ENCODE peak calls at places on chromosome 22, in nine cellular contexts. One of them, this sample, is unnamed.

GRCh38 chr22:32829451-32829851 is 27.9 kb downstream of the TIMP3 start:
- DNase-seq in brain microvascular endothelial cell: no peak
- DNase-seq in spleen: no peak
- DNase-seq in progenitor cell of endocrine pancreas: no peak
- DNase-seq in BJ: no peak
- DNase-seq in MCF 10A: no peak
- DNase-seq in transverse colon: no peak
- DNase-seq in Calu3: no peak
- DNase-seq in glutamatergic neuron: no peak
- DNase-seq in this sample: no peak

GRCh38 chr22:41608386-41608785 is 12.5 kb downstream of the DESI1 start:
- DNase-seq in glutamatergic neuron: no peak
- DNase-seq in progenitor cell of endocrine pancreas: no peak
- DNase-seq in brain microvascular endothelial cell: no peak
- DNase-seq in spleen: peak; percentile 36
- DNase-seq in MCF 10A: no peak
- DNase-seq in BJ: no peak
- DNase-seq in transverse colon: no peak
- DNase-seq in Calu3: no peak
- DNase-seq in this sample: no peak

GRCh38 chr22:35888181-35888870 is 140.3 kb downstream of the RBFOX2 start:
- DNase-seq in Calu3: no peak
- DNase-seq in BJ: no peak
- DNase-seq in spleen: no peak
- DNase-seq in MCF 10A: no peak
- DNase-seq in glutamatergic neuron: no peak
- DNase-seq in transverse colon: no peak
- DNase-seq in brain microvascular endothelial cell: no peak
- DNase-seq in progenitor cell of endocrine pancreas: no peak
- DNase-seq in this sample: no peak

GRCh38 chr22:25120761-25121212 is 78.9 kb upstream of the CRYBB3 start:
- DNase-seq in spleen: no peak
- DNase-seq in MCF 10A: no peak
- DNase-seq in transverse colon: peak; percentile 46
- DNase-seq in BJ: no peak
- DNase-seq in brain microvascular endothelial cell: no peak
- DNase-seq in Calu3: peak; percentile 88
- DNase-seq in glutamatergic neuron: no peak
- DNase-seq in progenitor cell of endocrine pancreas: no peak
- DNase-seq in this sample: no peak

GRCh38 chr22:24553597-24554315 is 1.2 kb downstream of the GUCD1 start:
- DNase-seq in Calu3: no peak
- DNase-seq in brain microvascular endothelial cell: peak; percentile 7
- DNase-seq in transverse colon: peak; percentile 29
- DNase-seq in progenitor cell of endocrine pancreas: no peak
- DNase-seq in MCF 10A: no peak
- DNase-seq in glutamatergic neuron: peak; percentile 18
- DNase-seq in spleen: peak; percentile 76
- DNase-seq in BJ: no peak
- DNase-seq in this sample: no peak

GRCh38 chr22:31556627-31557203 is 60.4 kb downstream of the SFI1 start:
- DNase-seq in MCF 10A: peak; percentile 47
- DNase-seq in BJ: no peak
- DNase-seq in spleen: no peak
- DNase-seq in brain microvascular endothelial cell: peak; percentile 27
- DNase-seq in Calu3: peak; percentile 19
- DNase-seq in progenitor cell of endocrine pancreas: no peak
- DNase-seq in transverse colon: no peak
- DNase-seq in glutamatergic neuron: no peak
- DNase-seq in this sample: no peak

GRCh38 chr22:44676441-44677298 is 25.3 kb upstream of the PRR5 start:
- DNase-seq in transverse colon: peak; percentile 77
- DNase-seq in glutamatergic neuron: peak; percentile 48
- DNase-seq in brain microvascular endothelial cell: no peak
- DNase-seq in BJ: no peak
- DNase-seq in progenitor cell of endocrine pancreas: no peak
- DNase-seq in MCF 10A: no peak
- DNase-seq in Calu3: no peak
- DNase-seq in spleen: no peak
- DNase-seq in this sample: no peak

GRCh38 chr22:44276041-44276440 is 36.7 kb downstream of the SHISAL1 start:
- DNase-seq in Calu3: no peak
- DNase-seq in glutamatergic neuron: peak; percentile 10
- DNase-seq in BJ: no peak
- DNase-seq in MCF 10A: no peak
- DNase-seq in spleen: peak; percentile 47
- DNase-seq in brain microvascular endothelial cell: no peak
- DNase-seq in progenitor cell of endocrine pancreas: no peak
- DNase-seq in transverse colon: no peak
- DNase-seq in this sample: no peak

GRCh38 chr22:50326959-50327710 is at the start of gene DENND6B:
- DNase-seq in spleen: peak; percentile 95
- DNase-seq in Calu3: peak; percentile 86
- DNase-seq in transverse colon: peak; percentile 83
- DNase-seq in BJ: no peak
- DNase-seq in progenitor cell of endocrine pancreas: peak; percentile 74
- DNase-seq in brain microvascular endothelial cell: peak; percentile 32
- DNase-seq in glutamatergic neuron: peak; percentile 85
- DNase-seq in MCF 10A: peak; percentile 68
- DNase-seq in this sample: peak; percentile 90
- TF ChIP-seq CTCF in spleen: peak; percentile 84
- TF ChIP-seq CTCF in Calu3: peak; percentile 35
- TF ChIP-seq CTCF in transverse colon: peak; percentile 64
- TF ChIP-seq CTCF in BJ: no peak
- TF ChIP-seq CTCF in progenitor cell of endocrine pancreas: peak; percentile 56
- TF ChIP-seq CTCF in brain microvascular endothelial cell: peak; percentile 14
- TF ChIP-seq CTCF in glutamatergic neuron: peak; percentile 64
- TF ChIP-seq CTCF in MCF 10A: peak; percentile 42
- TF ChIP-seq CTCF in this sample: peak; percentile 73

GRCh38 chr22:19375435-19375834 is 56.1 kb downstream of the HIRA start:
- DNase-seq in transverse colon: no peak
- DNase-seq in progenitor cell of endocrine pancreas: no peak
- DNase-seq in glutamatergic neuron: no peak
- DNase-seq in brain microvascular endothelial cell: no peak
- DNase-seq in spleen: no peak
- DNase-seq in BJ: no peak
- DNase-seq in MCF 10A: no peak
- DNase-seq in Calu3: no peak
- DNase-seq in this sample: no peak
- TF ChIP-seq CTCF in transverse colon: no peak
- TF ChIP-seq CTCF in progenitor cell of endocrine pancreas: no peak
- TF ChIP-seq CTCF in glutamatergic neuron: no peak
- TF ChIP-seq CTCF in brain microvascular endothelial cell: peak; percentile 1
- TF ChIP-seq CTCF in spleen: no peak
- TF ChIP-seq CTCF in BJ: no peak
- TF ChIP-seq CTCF in MCF 10A: no peak
- TF ChIP-seq CTCF in Calu3: no peak
- TF ChIP-seq CTCF in this sample: no peak

GRCh38 chr22:30553971-30554370 is 7.4 kb upstream of the SEC14L6 start:
- DNase-seq in brain microvascular endothelial cell: no peak
- DNase-seq in transverse colon: no peak
- DNase-seq in progenitor cell of endocrine pancreas: no peak
- DNase-seq in spleen: no peak
- DNase-seq in Calu3: no peak
- DNase-seq in glutamatergic neuron: no peak
- DNase-seq in MCF 10A: no peak
- DNase-seq in BJ: no peak
- DNase-seq in this sample: no peak

GRCh38 chr22:30559889-30560288 is 13.3 kb upstream of the SEC14L6 start:
- DNase-seq in glutamatergic neuron: no peak
- DNase-seq in transverse colon: no peak
- DNase-seq in brain microvascular endothelial cell: no peak
- DNase-seq in Calu3: no peak
- DNase-seq in progenitor cell of endocrine pancreas: no peak
- DNase-seq in spleen: no peak
- DNase-seq in MCF 10A: no peak
- DNase-seq in BJ: no peak
- DNase-seq in this sample: no peak

GRCh38 chr22:30555282-30556210 is 9.0 kb upstream of the SEC14L6 start:
- DNase-seq in BJ: no peak
- DNase-seq in MCF 10A: no peak
- DNase-seq in transverse colon: no peak
- DNase-seq in progenitor cell of endocrine pancreas: no peak
- DNase-seq in Calu3: no peak
- DNase-seq in brain microvascular endothelial cell: no peak
- DNase-seq in glutamatergic neuron: no peak
- DNase-seq in spleen: no peak
- DNase-seq in this sample: no peak

GRCh38 chr22:30557243-30557642 is 10.7 kb upstream of the SEC14L6 start:
- DNase-seq in transverse colon: no peak
- DNase-seq in spleen: no peak
- DNase-seq in glutamatergic neuron: no peak
- DNase-seq in progenitor cell of endocrine pancreas: no peak
- DNase-seq in BJ: no peak
- DNase-seq in MCF 10A: no peak
- DNase-seq in brain microvascular endothelial cell: no peak
- DNase-seq in Calu3: no peak
- DNase-seq in this sample: no peak

GRCh38 chr22:30556388-30556787 is 9.8 kb upstream of the SEC14L6 start:
- DNase-seq in Calu3: peak; percentile 32
- DNase-seq in MCF 10A: no peak
- DNase-seq in progenitor cell of endocrine pancreas: no peak
- DNase-seq in BJ: no peak
- DNase-seq in glutamatergic neuron: no peak
- DNase-seq in brain microvascular endothelial cell: no peak
- DNase-seq in spleen: no peak
- DNase-seq in transverse colon: no peak
- DNase-seq in this sample: no peak
- TF ChIP-seq CTCF in Calu3: no peak
- TF ChIP-seq CTCF in MCF 10A: no peak
- TF ChIP-seq CTCF in progenitor cell of endocrine pancreas: no peak
- TF ChIP-seq CTCF in BJ: no peak
- TF ChIP-seq CTCF in glutamatergic neuron: no peak
- TF ChIP-seq CTCF in brain microvascular endothelial cell: peak; percentile 31
- TF ChIP-seq CTCF in spleen: no peak
- TF ChIP-seq CTCF in transverse colon: no peak
- TF ChIP-seq CTCF in this sample: no peak

GRCh38 chr22:22099833-22100812 is 117.5 kb upstream of the TOP3B start:
- DNase-seq in BJ: no peak
- DNase-seq in glutamatergic neuron: no peak
- DNase-seq in spleen: no peak
- DNase-seq in brain microvascular endothelial cell: peak; percentile 13
- DNase-seq in transverse colon: no peak
- DNase-seq in Calu3: no peak
- DNase-seq in progenitor cell of endocrine pancreas: no peak
- DNase-seq in MCF 10A: peak; percentile 15
- DNase-seq in this sample: no peak
- TF ChIP-seq CTCF in BJ: peak; percentile 41
- TF ChIP-seq CTCF in glutamatergic neuron: no peak
- TF ChIP-seq CTCF in spleen: peak; percentile 20
- TF ChIP-seq CTCF in brain microvascular endothelial cell: peak; percentile 70
- TF ChIP-seq CTCF in transverse colon: no peak
- TF ChIP-seq CTCF in Calu3: no peak
- TF ChIP-seq CTCF in progenitor cell of endocrine pancreas: peak; percentile 55
- TF ChIP-seq CTCF in MCF 10A: peak; percentile 10
- TF ChIP-seq CTCF in this sample: peak; percentile 40

DNA sequence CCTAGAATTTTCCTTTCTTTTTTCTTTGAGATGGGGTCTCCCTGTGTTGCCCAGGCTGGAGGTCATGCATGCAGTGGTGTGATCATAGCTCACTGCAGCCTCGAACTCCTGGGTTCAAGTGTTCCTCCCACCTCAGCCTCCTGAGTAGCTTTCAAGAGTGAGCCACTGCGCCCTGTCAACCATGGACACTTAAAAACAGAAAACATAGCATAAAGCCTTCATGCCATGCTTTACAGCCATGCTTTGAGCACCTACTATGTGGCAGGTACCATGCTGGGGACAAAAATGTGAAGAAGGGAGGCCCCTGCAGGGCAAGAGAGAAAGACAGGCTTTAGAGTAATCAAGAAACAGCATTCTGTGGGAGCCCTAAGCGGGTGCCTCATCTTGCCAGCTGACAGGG is 13.7 kb upstream of the GNB1L start:
- DNase-seq in spleen: no peak
- DNase-seq in MCF 10A: no peak
- DNase-seq in progenitor cell of endocrine pancreas: no peak
- DNase-seq in Calu3: no peak
- DNase-seq in brain microvascular endothelial cell: no peak
- DNase-seq in glutamatergic neuron: no peak
- DNase-seq in BJ: no peak
- DNase-seq in transverse colon: no peak
- DNase-seq in this sample: peak; percentile 31
- TF ChIP-seq CTCF in spleen: no peak
- TF ChIP-seq CTCF in MCF 10A: no peak
- TF ChIP-seq CTCF in progenitor cell of endocrine pancreas: no peak
- TF ChIP-seq CTCF in Calu3: no peak
- TF ChIP-seq CTCF in brain microvascular endothelial cell: no peak
- TF ChIP-seq CTCF in glutamatergic neuron: no peak
- TF ChIP-seq CTCF in BJ: no peak
- TF ChIP-seq CTCF in transverse colon: no peak
- TF ChIP-seq CTCF in this sample: no peak

GRCh38 chr22:28711820-28712777 is 29.5 kb downstream of the CHEK2 start:
- DNase-seq in MCF 10A: peak; percentile 88
- DNase-seq in Calu3: no peak
- DNase-seq in glutamatergic neuron: no peak
- DNase-seq in spleen: no peak
- DNase-seq in transverse colon: no peak
- DNase-seq in brain microvascular endothelial cell: peak; percentile 81
- DNase-seq in BJ: peak; percentile 92
- DNase-seq in progenitor cell of endocrine pancreas: no peak
- DNase-seq in this sample: no peak
- TF ChIP-seq CTCF in MCF 10A: no peak
- TF ChIP-seq CTCF in Calu3: no peak
- TF ChIP-seq CTCF in glutamatergic neuron: no peak
- TF ChIP-seq CTCF in spleen: no peak
- TF ChIP-seq CTCF in transverse colon: no peak
- TF ChIP-seq CTCF in brain microvascular endothelial cell: peak; percentile 29
- TF ChIP-seq CTCF in BJ: peak; percentile 43
- TF ChIP-seq CTCF in progenitor cell of endocrine pancreas: no peak
- TF ChIP-seq CTCF in this sample: peak; percentile 39